ENCODE peak calls at places on chromosomes 5 and 9, in five cellular contexts. W is NCI-H2081, J is GM20000, U is mesendoderm, K is skeletal muscle cell. S is an unnamed sample.

GRCh38 chr9:84978761-84979160 is 309.2 kb downstream of the NTRK2 start:
- DNase-seq in J (no peak), U (no peak), K (no peak), W (no peak), S (no peak)

GRCh38 chr9:70292253-70292652 is 33.5 kb downstream of the SMC5 start:
- DNase-seq in K (no peak), U (no peak), J (no peak), W (no peak), S (no peak)

GRCh38 chr5:73693573-73694061 is 67.6 kb downstream of the ARHGEF28 start:
- DNase-seq in W (no peak), J (peak), U (peak), K (no peak), S (no peak)

GRCh38 chr5:165325201-165325600 is 1819.8 kb downstream of the MAT2B start:
- DNase-seq in W (no peak), J (no peak), U (no peak), K (peak), S (no peak)

GRCh38 chr9:87346061-87346665 is 151.5 kb upstream of the DAPK1 start:
- DNase-seq in U (no peak), W (no peak), J (no peak), K (no peak), S (no peak)

GRCh38 chr5:72693001-72693442 is 123.4 kb upstream of the TNPO1 start:
- DNase-seq in W (no peak), K (peak), J (no peak), U (no peak), S (no peak)

GRCh38 chr9:90142580-90142979 is 500.0 kb downstream of the DIRAS2 start:
- DNase-seq in K (peak), W (peak), J (peak), U (peak), S (peak)

GRCh38 chr9:115169003-115169402 is 51.0 kb upstream of the TNC start:
- DNase-seq in K (no peak), W (no peak), U (no peak), J (no peak), S (no peak)

GRCh38 chr5:116135344-116135743 is 50.5 kb downstream of the COMMD10 start:
- DNase-seq in J (peak), U (no peak), W (no peak), K (no peak), S (peak)

GRCh38 chr9:16867571-16868311 is 2.7 kb downstream of the BNC2 start:
- DNase-seq in U (peak), K (no peak), W (no peak), J (no peak), S (no peak)

GRCh38 chr9:94925751-94926456 is 199.4 kb downstream of the AOPEP start:
- DNase-seq in U (no peak), W (no peak), K (no peak), J (no peak), S (no peak)

GRCh38 chr5:9898319-9898718 is 268.2 kb upstream of the TAS2R1 start:
- DNase-seq in U (peak), W (peak), K (peak), J (no peak), S (no peak)

GRCh38 chr5:180873628-180874520 is 12.8 kb upstream of the ZFP62 start:
- DNase-seq in J (no peak), K (no peak), W (no peak), U (peak), S (peak)

GRCh38 chr5:110441035-110441434 is 285.4 kb downstream of the TMEM232 start:
- DNase-seq in K (peak), W (peak), U (peak), J (peak), S (no peak)

GRCh38 chr9:35756743-35757526 is 2.9 kb upstream of the MSMP start:
- DNase-seq in K (no peak), W (peak), U (peak), J (peak), S (peak)

GRCh38 chr9:77495834-77496671 is 152.1 kb downstream of the GNA14 start:
- DNase-seq in K (peak), J (no peak), W (no peak), U (peak), S (no peak)

GRCh38 chr5:133925866-133926488 is 42.4 kb downstream of the C5orf15 start:
- DNase-seq in W (no peak), U (peak), J (no peak), K (no peak), S (no peak)

GRCh38 chr5:54313311-54314270 is 3.2 kb upstream of the ARL15 start:
- DNase-seq in U (no peak), J (no peak), W (no peak), K (no peak), S (no peak)

GRCh38 chr5:98292496-98292895 is 481.0 kb upstream of the RGMB start:
- DNase-seq in J (no peak), W (no peak), U (no peak), K (no peak), S (no peak)

GRCh38 chr5:132459031-132459982 is 31.3 kb downstream of the IRF1 start:
- DNase-seq in K (peak), W (no peak), J (no peak), U (no peak), S (no peak)

GRCh38 chr5:74408150-74409043 is 232.1 kb downstream of the ENC1 start:
- DNase-seq in U (no peak), J (no peak), W (peak), K (no peak), S (no peak)

GRCh38 chr9:137521405-137521985 is 28.7 kb downstream of the PNPLA7 start:
- DNase-seq in J (no peak), W (peak), U (no peak), K (no peak), S (no peak)